ENCODE peak calls at places on chromosomes 7 and 10, in six cellular contexts. U, S, O, Q, G and B are unnamed samples.

GRCh38 chr10:1162481-1163203 is 106.5 kb downstream of the WDR37 start:
- DNase-seq in U (peak), S (no peak), O (peak), Q (no peak), G (no peak), B (no peak)

GRCh38 chr10:93514496-93514895 is 18.1 kb downstream of the CEP55 start:
- DNase-seq in U (no peak), S (no peak), O (no peak), Q (no peak), G (no peak), B (no peak)

GRCh38 chr7:94145602-94146001 is 141.4 kb upstream of the BET1 start:
- DNase-seq in U (no peak), S (no peak), O (no peak), Q (no peak), G (no peak), B (no peak)

GRCh38 chr7:24820730-24821044 is 63.4 kb upstream of the GSDME start:
- DNase-seq in U (no peak), S (no peak), O (no peak), Q (no peak), G (no peak), B (peak)

GRCh38 chr10:34290412-34291082 is 524.5 kb downstream of the PARD3 start:
- DNase-seq in U (no peak), S (no peak), O (no peak), Q (no peak), G (peak), B (no peak)

GRCh38 chr10:62457598-62457997 is 83.4 kb downstream of the ZNF365 start:
- DNase-seq in U (no peak), S (no peak), O (no peak), Q (no peak), G (no peak), B (no peak)

GRCh38 chr10:88379575-88379974 is 203.5 kb downstream of the RNLS start:
- DNase-seq in U (no peak), S (peak), O (no peak), Q (no peak), G (no peak), B (no peak)

GRCh38 chr7:34066968-34067367 is 161.6 kb downstream of the BMPER start:
- DNase-seq in U (no peak), S (no peak), O (no peak), Q (no peak), G (no peak), B (no peak)

GRCh38 chr7:32681174-32681518 is 185.9 kb downstream of the AVL9 start:
- DNase-seq in U (no peak), S (no peak), O (no peak), Q (no peak), G (no peak), B (no peak)

GRCh38 chr7:128939075-128939860 is 1.5 kb downstream of the IRF5 start:
- DNase-seq in U (peak), S (peak), O (no peak), Q (no peak), G (no peak), B (no peak)

GRCh38 chr10:44167752-44168151 is 217.1 kb downstream of the CXCL12 start:
- DNase-seq in U (no peak), S (no peak), O (no peak), Q (no peak), G (no peak), B (no peak)

GRCh38 chr7:29723599-29723998 is 82.7 kb upstream of the WIPF3 start:
- DNase-seq in U (no peak), S (no peak), O (no peak), Q (no peak), G (peak), B (peak)

GRCh38 chr7:143259765-143260164 is 3.5 kb upstream of the GSTK1 start:
- DNase-seq in U (no peak), S (no peak), O (no peak), Q (no peak), G (no peak), B (no peak)

GRCh38 chr10:84360634-84361365 is 32.4 kb downstream of the CCSER2 start:
- DNase-seq in U (no peak), S (no peak), O (no peak), Q (no peak), G (peak), B (no peak)

GRCh38 chr10:67936416-67936815 is 52.0 kb downstream of the SIRT1 start:
- DNase-seq in U (no peak), S (no peak), O (no peak), Q (no peak), G (peak), B (no peak)

GRCh38 chr7:140058517-140058916 is 4.2 kb downstream of the PARP12 start:
- DNase-seq in U (no peak), S (no peak), O (no peak), Q (no peak), G (no peak), B (no peak)

GRCh38 chr10:28663576-28664368 is 13.5 kb upstream of the BAMBI start:
- DNase-seq in U (peak), S (peak), O (peak), Q (peak), G (peak), B (peak)

GRCh38 chr10:119241066-119241465 is 33.7 kb downstream of the GRK5 start:
- DNase-seq in U (no peak), S (no peak), O (no peak), Q (no peak), G (no peak), B (no peak)

GRCh38 chr10:75179657-75180177 is 30.9 kb upstream of the VDAC2 start:
- DNase-seq in U (no peak), S (no peak), O (no peak), Q (no peak), G (peak), B (no peak)

GRCh38 chr7:88317422-88317821 is 10.7 kb upstream of the STEAP4 start:
- DNase-seq in U (no peak), S (no peak), O (no peak), Q (no peak), G (no peak), B (no peak)

GRCh38 chr10:24716295-24716694 is 7.4 kb downstream of the ARHGAP21 start:
- DNase-seq in U (no peak), S (no peak), O (no peak), Q (no peak), G (no peak), B (no peak)

GRCh38 chr7:79063019-79063698 is 390.3 kb downstream of the MAGI2 start:
- DNase-seq in U (no peak), S (no peak), O (no peak), Q (no peak), G (no peak), B (no peak)
- TF ChIP-seq POLR2AphosphoS5 in U (no peak), S (no peak), O (no peak), Q (no peak), G (no peak), B (no peak)

DNA sequence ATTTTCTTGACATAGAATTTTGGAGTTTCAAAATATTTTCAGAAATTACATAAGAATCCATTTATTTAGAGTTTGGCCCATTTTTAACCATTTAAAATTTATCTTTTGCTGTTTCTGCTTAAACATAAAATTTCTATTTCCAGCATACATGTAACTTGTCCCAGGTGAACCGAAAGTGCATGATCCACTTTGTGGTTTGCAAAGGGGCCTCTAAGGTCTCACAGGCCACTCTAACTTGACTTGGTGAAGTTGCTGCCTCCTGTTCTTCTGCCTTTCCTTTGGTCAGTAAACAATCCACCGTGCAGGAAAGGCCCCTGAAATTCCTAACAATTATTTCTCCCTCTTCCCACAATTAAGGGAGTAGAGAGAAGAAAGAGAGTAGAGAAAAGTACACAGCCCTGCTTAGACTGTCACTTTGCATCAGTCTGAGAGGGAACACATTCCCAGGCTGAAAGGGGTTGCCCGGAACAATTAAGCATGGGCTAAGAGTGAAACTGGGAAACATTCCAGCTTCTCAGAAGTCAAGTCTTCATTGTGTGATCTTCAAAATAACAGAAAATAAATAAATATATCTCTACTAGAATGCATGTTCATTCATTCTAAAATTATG is 79.5 kb upstream of the SEMA3A start:
- DNase-seq in U (no peak), S (no peak), O (no peak), Q (no peak), G (peak), B (no peak)
- H3K4me3 ChIP-seq in U (no peak), S (no peak), O (no peak), Q (no peak), G (no peak), B (no peak)

DNA sequence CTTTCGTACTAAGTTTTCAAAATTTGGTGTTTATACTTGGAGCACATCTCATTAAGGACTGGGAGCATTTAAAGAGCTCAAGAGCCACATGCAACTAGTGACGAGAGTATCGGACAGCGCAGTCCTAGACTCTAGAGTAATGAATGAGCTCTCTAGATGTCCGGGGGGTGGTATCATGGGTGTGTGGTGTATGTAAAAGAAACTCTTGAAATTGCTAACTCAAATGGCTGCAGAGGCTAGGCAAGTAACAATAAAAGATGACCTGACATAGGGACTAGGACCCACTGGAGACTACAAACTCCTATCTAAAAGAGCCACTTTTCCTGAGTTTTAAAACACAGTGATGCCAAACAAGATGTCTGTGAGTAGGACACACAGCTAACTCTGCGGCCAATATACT is 14.0 kb downstream of the MYOZ1 start:
- DNase-seq in U (no peak), S (no peak), O (no peak), Q (no peak), G (no peak), B (no peak)
- TF ChIP-seq POLR2AphosphoS5 in U (no peak), S (no peak), O (no peak), Q (no peak), G (no peak), B (no peak)

GRCh38 chr10:114304017-114304565 is 65.0 kb downstream of the VWA2 start:
- DNase-seq in U (peak), S (peak), O (peak), Q (peak), G (peak), B (peak)
- H3K4me3 ChIP-seq in U (peak), S (peak), O (peak), Q (peak), G (no peak), B (peak)